ENCODE peak calls at places on chromosomes 11 and 22, in ten cellular contexts. A, P, N, D, J, G, F, W, M and H are unnamed samples.

GRCh38 chr11:26227311-26227710 is 104.6 kb upstream of the ANO3 start:
- DNase-seq in A (no peak), P (no peak), N (no peak), D (no peak), J (peak; percentile 70), G (no peak), F (no peak), W (peak; percentile 22), M (no peak), H (no peak)

GRCh38 chr11:93741094-93741881 is at the start of the genes C11orf54 and TAF1D:
- DNase-seq in A (peak; percentile 99), P (peak; percentile 53), N (peak; percentile 93), D (peak; percentile 89), J (peak; percentile 98), G (peak; percentile 97), F (peak; percentile 98), W (peak; percentile 99), M (peak; percentile 77), H (peak; percentile 98)

GRCh38 chr11:119567667-119568582 is 145.0 kb upstream of the THY1 start:
- DNase-seq in A (no peak), P (no peak), N (no peak), D (peak; percentile 22), J (no peak), G (no peak), F (no peak), W (peak; percentile 16), M (no peak), H (peak; percentile 16)

GRCh38 chr11:102661040-102661439 is 35.9 kb upstream of the MMP20 start:
- DNase-seq in A (no peak), P (no peak), N (no peak), D (no peak), J (no peak), G (no peak), F (no peak), W (no peak), M (no peak), H (no peak)

GRCh38 chr11:70755410-70756158 is 357.3 kb downstream of the CTTN start:
- DNase-seq in A (no peak), P (peak; percentile 95), N (peak; percentile 7), D (peak; percentile 19), J (peak; percentile 58), G (peak; percentile 73), F (peak; percentile 87), W (peak; percentile 89), M (no peak), H (peak; percentile 83)

GRCh38 chr11:77262803-77263202 is 38.7 kb downstream of the GDPD4 start:
- DNase-seq in A (no peak), P (no peak), N (no peak), D (no peak), J (no peak), G (no peak), F (no peak), W (no peak), M (no peak), H (no peak)

GRCh38 chr22:47171441-47172221 is 409.2 kb downstream of the TBC1D22A start:
- DNase-seq in A (peak; percentile 55), P (no peak), N (no peak), D (no peak), J (no peak), G (peak; percentile 5), F (peak; percentile 37), W (no peak), M (no peak), H (no peak)

GRCh38 chr11:117843666-117844484 is 19.3 kb upstream of the FXYD2 start:
- DNase-seq in A (peak; percentile 79), P (peak; percentile 47), N (peak; percentile 57), D (no peak), J (peak; percentile 71), G (peak; percentile 77), F (peak; percentile 91), W (peak; percentile 83), M (no peak), H (peak; percentile 93)

GRCh38 chr11:94553938-94554337 is 10.2 kb downstream of the FUT4 start:
- DNase-seq in A (no peak), P (no peak), N (no peak), D (no peak), J (no peak), G (no peak), F (no peak), W (no peak), M (no peak), H (no peak)

GRCh38 chr11:27497284-27497866 is 9.2 kb downstream of the LIN7C start:
- DNase-seq in A (no peak), P (no peak), N (no peak), D (no peak), J (peak; percentile 66), G (no peak), F (no peak), W (peak; percentile 17), M (no peak), H (no peak)